ENCODE peak calls at places on chromosome 3, in four cellular contexts. D is T-helper 2 cell; Y is stimulated activated naive B cell treated with anti-CD40 and anti-IgM and Interleukin-4, amounts not matched to agents 10 μg/mL and 1 μg/mL and 100 μg/mL, for 72 hours; W is stimulated activated CD4-positive, alpha-beta T cell treated with anti-CD3 and anti-CD28 coated beads, Interleukin-12 subunit alpha, Interleukin-12 subunit beta, amount 100 ng/mL, for 4 hours. U is an unnamed sample.

GRCh38 chr3:142209655-142210054 is 15.7 kb downstream of the GK5 start:
- DNase-seq in W (no peak), Y (no peak), D (no peak), U (no peak)

GRCh38 chr3:193490580-193490979 is 64.1 kb downstream of the ATP13A4 start:
- DNase-seq in Y (no peak), W (no peak), D (no peak), U (no peak)

GRCh38 chr3:195906865-195907729 is 1.3 kb downstream of the TNK2 start:
- DNase-seq in W (peak; percentile 54), D (peak; percentile 92), Y (peak; percentile 71), U (no peak)

GRCh38 chr3:128988286-128988685 is 5.6 kb downstream of the CFAP92 start:
- DNase-seq in D (no peak), Y (no peak), W (no peak), U (no peak)

GRCh38 chr3:186280737-186281136 is 81.3 kb downstream of the DGKG start:
- DNase-seq in Y (no peak), W (no peak), D (no peak), U (no peak)

GRCh38 chr3:108100906-108101305 is 10.1 kb upstream of the CD47 start:
- DNase-seq in W (peak; percentile 17), D (no peak), Y (peak; percentile 70), U (no peak)

GRCh38 chr3:117495620-117496019 is 786.0 kb downstream of the TUSC7 start:
- DNase-seq in W (no peak), Y (no peak), D (no peak), U (no peak)

GRCh38 chr3:46695177-46695961 is 1.9 kb upstream of the ALS2CL start:
- DNase-seq in Y (no peak), D (no peak), W (peak; percentile 40), U (peak; percentile 61)

GRCh38 chr3:104206925-104207324 is 1159.8 kb upstream of the ALCAM start:
- DNase-seq in D (no peak), W (no peak), Y (no peak), U (no peak)

GRCh38 chr3:80190051-80190450 is 422.3 kb upstream of the ROBO1 start:
- DNase-seq in D (no peak), Y (no peak), W (no peak), U (no peak)

GRCh38 chr3:11159421-11159904 is 5.2 kb downstream of the HRH1 start:
- DNase-seq in D (no peak), Y (no peak), W (no peak), U (no peak)

GRCh38 chr3:21551019-21551418 is 200.0 kb downstream of the ZNF385D start:
- DNase-seq in Y (no peak), D (no peak), W (no peak), U (peak; percentile 61)

GRCh38 chr3:127846576-127846975 is 24.3 kb upstream of the MGLL start:
- DNase-seq in D (no peak), Y (no peak), W (no peak), U (no peak)

GRCh38 chr3:23162939-23163338 is 40.2 kb upstream of the UBE2E2 start:
- DNase-seq in Y (peak; percentile 34), D (no peak), W (no peak), U (no peak)

GRCh38 chr3:12628813-12629212 is 35.1 kb downstream of the RAF1 start:
- DNase-seq in D (no peak), W (no peak), Y (no peak), U (no peak)

GRCh38 chr3:63328386-63328785 is 50.3 kb downstream of the SYNPR start:
- DNase-seq in Y (no peak), D (no peak), W (no peak), U (no peak)

GRCh38 chr3:154990543-154990942 is 89.6 kb upstream of the MME start:
- DNase-seq in W (no peak), Y (no peak), D (no peak), U (no peak)

GRCh38 chr3:13689373-13690265 is 140.7 kb downstream of the FBLN2 start:
- DNase-seq in W (no peak), Y (no peak), D (no peak), U (no peak)

GRCh38 chr3:197792019-197792647 is 1.1 kb downstream of the LRCH3 start:
- DNase-seq in Y (no peak), W (no peak), D (peak; percentile 35), U (peak; percentile 41)